ENCODE peak calls at places on chromosomes 6 and 20, in eight cellular contexts. P is endothelial cell, T is AG08396, A is BJ, S is A673, G is breast epithelium, O is AG20443, W is Right ventricle myocardium superior. C is an unnamed sample.

GRCh38 chr6:113630738-113631535 is 226.2 kb upstream of the MARCKS start:
- DNase-seq in P (no peak), T (peak; percentile 11), A (no peak), S (no peak), G (no peak), O (peak; percentile 42), W (no peak), C (peak; percentile 13)

GRCh38 chr6:72218125-72218524 is 331.8 kb downstream of the RIMS1 start:
- DNase-seq in P (peak; percentile 65), T (peak; percentile 33), A (no peak), S (peak; percentile 23), G (no peak), O (peak; percentile 71), W (no peak), C (peak; percentile 17)

GRCh38 chr20:63041776-63042175 is 35.0 kb upstream of the BHLHE23 start:
- DNase-seq in P (no peak), T (no peak), A (no peak), S (no peak), G (no peak), O (no peak), W (no peak), C (no peak)

GRCh38 chr6:125191916-125192609 is 38.5 kb downstream of the TPD52L1 start:
- DNase-seq in P (peak; percentile 37), T (peak; percentile 65), A (no peak), S (peak; percentile 88), G (peak; percentile 56), O (peak; percentile 78), W (peak; percentile 44), C (peak; percentile 63)

GRCh38 chr6:9399916-9400315 is 964.6 kb upstream of the SLC35B3 start:
- DNase-seq in P (no peak), T (no peak), A (no peak), S (no peak), G (no peak), O (no peak), W (no peak), C (no peak)

GRCh38 chr20:50191065-50191565 is 485 bp downstream of the CEBPB start:
- DNase-seq in P (peak; percentile 53), T (peak; percentile 62), A (no peak), S (peak; percentile 72), G (peak; percentile 49), O (no peak), W (peak; percentile 85), C (peak; percentile 47)

GRCh38 chr6:69570126-69570525 is 226.7 kb downstream of the LMBRD1 start:
- DNase-seq in P (no peak), T (no peak), A (peak; percentile 17), S (no peak), G (no peak), O (no peak), W (no peak), C (no peak)

GRCh38 chr6:125533710-125534397 is 215.6 kb upstream of the HEY2 start:
- DNase-seq in P (peak; percentile 66), T (no peak), A (no peak), S (no peak), G (no peak), O (no peak), W (no peak), C (no peak)

GRCh38 chr20:57480444-57481152 is 44.3 kb downstream of the CTCFL start:
- DNase-seq in P (no peak), T (no peak), A (no peak), S (no peak), G (no peak), O (peak; percentile 5), W (no peak), C (no peak)

GRCh38 chr6:139855741-139856206 is 481.3 kb upstream of the CITED2 start:
- DNase-seq in P (no peak), T (peak; percentile 24), A (peak; percentile 52), S (no peak), G (no peak), O (no peak), W (no peak), C (peak; percentile 20)

GRCh38 chr6:157779705-157780604 is 43.1 kb upstream of the SNX9 start:
- DNase-seq in P (no peak), T (peak; percentile 82), A (no peak), S (no peak), G (no peak), O (peak; percentile 63), W (no peak), C (peak; percentile 54)

C was measured in hepatic stellate cell.